ENCODE peak calls at places on chromosomes 5 and 9, in ten cellular contexts. One of them, this sample, is unnamed.
A peak's percentile ranks its signal among the peaks of the same experiment; 100 is the strongest.

GRCh38 chr9:85483214-85483613 is 258.5 kb downstream of the AGTPBP1 start:
- DNase-seq in HCT116: peak; percentile 18
- DNase-seq in effector memory CD8-positive, alpha-beta T cell: no peak
- DNase-seq in Panc1: no peak
- DNase-seq in activated CD4-positive, CD25-positive, alpha-beta regulatory T cell: no peak
- DNase-seq in GM04504: no peak
- DNase-seq in H9: no peak
- DNase-seq in C1 segment of cervical spinal cord: no peak
- DNase-seq in left cardiac atrium: no peak
- DNase-seq in CD4-positive, alpha-beta T cell: no peak
- DNase-seq in this sample: no peak

GRCh38 chr9:84652496-84653081 is 16.9 kb upstream of the NTRK2 start:
- DNase-seq in CD4-positive, alpha-beta T cell: no peak
- DNase-seq in effector memory CD8-positive, alpha-beta T cell: no peak
- DNase-seq in left cardiac atrium: no peak
- DNase-seq in GM04504: no peak
- DNase-seq in Panc1: no peak
- DNase-seq in H9: no peak
- DNase-seq in activated CD4-positive, CD25-positive, alpha-beta regulatory T cell: no peak
- DNase-seq in HCT116: no peak
- DNase-seq in C1 segment of cervical spinal cord: no peak
- DNase-seq in this sample: no peak

GRCh38 chr9:124290053-124290581 is 32.4 kb downstream of the NEK6 start:
- DNase-seq in effector memory CD8-positive, alpha-beta T cell: no peak
- DNase-seq in HCT116: no peak
- DNase-seq in left cardiac atrium: no peak
- DNase-seq in C1 segment of cervical spinal cord: no peak
- DNase-seq in GM04504: no peak
- DNase-seq in activated CD4-positive, CD25-positive, alpha-beta regulatory T cell: no peak
- DNase-seq in Panc1: no peak
- DNase-seq in CD4-positive, alpha-beta T cell: no peak
- DNase-seq in H9: no peak
- DNase-seq in this sample: peak; percentile 75

GRCh38 chr5:148090780-148091221 is 27.0 kb downstream of the SPINK5 start:
- DNase-seq in activated CD4-positive, CD25-positive, alpha-beta regulatory T cell: no peak
- DNase-seq in left cardiac atrium: no peak
- DNase-seq in C1 segment of cervical spinal cord: no peak
- DNase-seq in CD4-positive, alpha-beta T cell: no peak
- DNase-seq in effector memory CD8-positive, alpha-beta T cell: no peak
- DNase-seq in GM04504: no peak
- DNase-seq in H9: no peak
- DNase-seq in Panc1: no peak
- DNase-seq in HCT116: no peak
- DNase-seq in this sample: no peak

GRCh38 chr5:57539281-57539701 is 56.7 kb upstream of the ACTBL2 start:
- DNase-seq in left cardiac atrium: no peak
- DNase-seq in GM04504: peak; percentile 66
- DNase-seq in H9: no peak
- DNase-seq in C1 segment of cervical spinal cord: no peak
- DNase-seq in CD4-positive, alpha-beta T cell: no peak
- DNase-seq in HCT116: no peak
- DNase-seq in Panc1: no peak
- DNase-seq in activated CD4-positive, CD25-positive, alpha-beta regulatory T cell: no peak
- DNase-seq in effector memory CD8-positive, alpha-beta T cell: no peak
- DNase-seq in this sample: no peak

GRCh38 chr9:20781086-20781485 is 97.0 kb downstream of the FOCAD start:
- DNase-seq in effector memory CD8-positive, alpha-beta T cell: no peak
- DNase-seq in HCT116: no peak
- DNase-seq in CD4-positive, alpha-beta T cell: no peak
- DNase-seq in activated CD4-positive, CD25-positive, alpha-beta regulatory T cell: no peak
- DNase-seq in C1 segment of cervical spinal cord: no peak
- DNase-seq in GM04504: no peak
- DNase-seq in Panc1: no peak
- DNase-seq in left cardiac atrium: no peak
- DNase-seq in H9: no peak
- DNase-seq in this sample: no peak

GRCh38 chr9:29208670-29209069 is 1635.4 kb upstream of the C9orf72 start:
- DNase-seq in CD4-positive, alpha-beta T cell: no peak
- DNase-seq in GM04504: no peak
- DNase-seq in C1 segment of cervical spinal cord: no peak
- DNase-seq in activated CD4-positive, CD25-positive, alpha-beta regulatory T cell: no peak
- DNase-seq in HCT116: no peak
- DNase-seq in left cardiac atrium: no peak
- DNase-seq in effector memory CD8-positive, alpha-beta T cell: no peak
- DNase-seq in H9: no peak
- DNase-seq in Panc1: no peak
- DNase-seq in this sample: no peak

GRCh38 chr5:95810305-95811125 is 12.0 kb downstream of the GLRX start:
- DNase-seq in GM04504: no peak
- DNase-seq in HCT116: no peak
- DNase-seq in effector memory CD8-positive, alpha-beta T cell: no peak
- DNase-seq in left cardiac atrium: no peak
- DNase-seq in C1 segment of cervical spinal cord: no peak
- DNase-seq in CD4-positive, alpha-beta T cell: no peak
- DNase-seq in Panc1: no peak
- DNase-seq in H9: no peak
- DNase-seq in activated CD4-positive, CD25-positive, alpha-beta regulatory T cell: no peak
- DNase-seq in this sample: no peak

GRCh38 chr9:129399301-129399990 is 221.4 kb upstream of the IER5L start:
- DNase-seq in CD4-positive, alpha-beta T cell: no peak
- DNase-seq in effector memory CD8-positive, alpha-beta T cell: no peak
- DNase-seq in left cardiac atrium: peak; percentile 12
- DNase-seq in GM04504: no peak
- DNase-seq in HCT116: no peak
- DNase-seq in C1 segment of cervical spinal cord: no peak
- DNase-seq in activated CD4-positive, CD25-positive, alpha-beta regulatory T cell: no peak
- DNase-seq in H9: no peak
- DNase-seq in Panc1: no peak
- DNase-seq in this sample: no peak

GRCh38 chr5:170223349-170223748 is 9.4 kb upstream of the C5orf58 start:
- DNase-seq in H9: no peak
- DNase-seq in Panc1: no peak
- DNase-seq in C1 segment of cervical spinal cord: no peak
- DNase-seq in HCT116: no peak
- DNase-seq in activated CD4-positive, CD25-positive, alpha-beta regulatory T cell: no peak
- DNase-seq in CD4-positive, alpha-beta T cell: no peak
- DNase-seq in effector memory CD8-positive, alpha-beta T cell: no peak
- DNase-seq in GM04504: no peak
- DNase-seq in left cardiac atrium: no peak
- DNase-seq in this sample: no peak

GRCh38 chr5:151156732-151157402 is 712 bp downstream of the ANXA6 start:
- DNase-seq in Panc1: no peak
- DNase-seq in left cardiac atrium: peak; percentile 34
- DNase-seq in GM04504: no peak
- DNase-seq in HCT116: no peak
- DNase-seq in CD4-positive, alpha-beta T cell: peak; percentile 44
- DNase-seq in effector memory CD8-positive, alpha-beta T cell: no peak
- DNase-seq in activated CD4-positive, CD25-positive, alpha-beta regulatory T cell: no peak
- DNase-seq in C1 segment of cervical spinal cord: no peak
- DNase-seq in H9: peak; percentile 39
- DNase-seq in this sample: peak; percentile 58

GRCh38 chr5:145852990-145853389 is 17.8 kb upstream of the PRELID2 start:
- DNase-seq in HCT116: no peak
- DNase-seq in Panc1: no peak
- DNase-seq in left cardiac atrium: no peak
- DNase-seq in GM04504: no peak
- DNase-seq in H9: no peak
- DNase-seq in effector memory CD8-positive, alpha-beta T cell: no peak
- DNase-seq in C1 segment of cervical spinal cord: no peak
- DNase-seq in CD4-positive, alpha-beta T cell: no peak
- DNase-seq in activated CD4-positive, CD25-positive, alpha-beta regulatory T cell: no peak
- DNase-seq in this sample: no peak

GRCh38 chr9:96047741-96048115 is 172.2 kb downstream of the ERCC6L2 start:
- DNase-seq in effector memory CD8-positive, alpha-beta T cell: no peak
- DNase-seq in HCT116: no peak
- DNase-seq in activated CD4-positive, CD25-positive, alpha-beta regulatory T cell: no peak
- DNase-seq in CD4-positive, alpha-beta T cell: no peak
- DNase-seq in left cardiac atrium: no peak
- DNase-seq in Panc1: no peak
- DNase-seq in GM04504: no peak
- DNase-seq in C1 segment of cervical spinal cord: peak; percentile 27
- DNase-seq in H9: no peak
- DNase-seq in this sample: no peak

GRCh38 chr5:90696148-90696547 is 137.6 kb downstream of the ADGRV1 start:
- DNase-seq in activated CD4-positive, CD25-positive, alpha-beta regulatory T cell: no peak
- DNase-seq in left cardiac atrium: no peak
- DNase-seq in H9: no peak
- DNase-seq in CD4-positive, alpha-beta T cell: no peak
- DNase-seq in effector memory CD8-positive, alpha-beta T cell: no peak
- DNase-seq in GM04504: no peak
- DNase-seq in C1 segment of cervical spinal cord: no peak
- DNase-seq in HCT116: no peak
- DNase-seq in Panc1: no peak
- DNase-seq in this sample: no peak

GRCh38 chr9:105647595-105648349 is 14.5 kb upstream of the TAL2 start:
- DNase-seq in CD4-positive, alpha-beta T cell: no peak
- DNase-seq in activated CD4-positive, CD25-positive, alpha-beta regulatory T cell: no peak
- DNase-seq in Panc1: no peak
- DNase-seq in HCT116: no peak
- DNase-seq in H9: peak; percentile 51
- DNase-seq in effector memory CD8-positive, alpha-beta T cell: no peak
- DNase-seq in left cardiac atrium: no peak
- DNase-seq in C1 segment of cervical spinal cord: no peak
- DNase-seq in GM04504: no peak
- DNase-seq in this sample: no peak

GRCh38 chr5:159091051-159091450 is 8.7 kb downstream of the EBF1 start:
- DNase-seq in CD4-positive, alpha-beta T cell: no peak
- DNase-seq in C1 segment of cervical spinal cord: no peak
- DNase-seq in Panc1: no peak
- DNase-seq in left cardiac atrium: no peak
- DNase-seq in GM04504: no peak
- DNase-seq in activated CD4-positive, CD25-positive, alpha-beta regulatory T cell: no peak
- DNase-seq in HCT116: no peak
- DNase-seq in effector memory CD8-positive, alpha-beta T cell: no peak
- DNase-seq in H9: no peak
- DNase-seq in this sample: no peak

GRCh38 chr5:155936520-155937406 is 390.2 kb upstream of the SGCD start:
- DNase-seq in Panc1: no peak
- DNase-seq in GM04504: no peak
- DNase-seq in H9: peak; percentile 26
- DNase-seq in effector memory CD8-positive, alpha-beta T cell: no peak
- DNase-seq in left cardiac atrium: no peak
- DNase-seq in activated CD4-positive, CD25-positive, alpha-beta regulatory T cell: no peak
- DNase-seq in HCT116: no peak
- DNase-seq in CD4-positive, alpha-beta T cell: no peak
- DNase-seq in C1 segment of cervical spinal cord: no peak
- DNase-seq in this sample: no peak